ENCODE peak calls at places on chromosomes 2 and 18, in five cellular contexts. S is right lobe of liver, C is GM04503, G is NCI-H1105 treated with DMSO at 0.1 percent for 48 hours, O is HCT116. R is an unnamed sample.

GRCh38 chr2:234251326-234252271 is 201.1 kb downstream of the SPP2 start:
- DNase-seq in S (no peak), C (peak), G (no peak), O (no peak), R (no peak)

GRCh38 chr2:158359846-158360245 is 96.7 kb downstream of the CCDC148 start:
- DNase-seq in S (no peak), C (no peak), G (no peak), O (no peak), R (no peak)

GRCh38 chr2:205644018-205644417 is 38.3 kb upstream of the NRP2 start:
- DNase-seq in S (no peak), C (no peak), G (no peak), O (no peak), R (no peak)

GRCh38 chr18:23574611-23575308 is 11.5 kb downstream of the NPC1 start:
- DNase-seq in S (no peak), C (no peak), G (no peak), O (no peak), R (no peak)

GRCh38 chr2:207289295-207290018 is 123.7 kb upstream of the KLF7 start:
- DNase-seq in S (no peak), C (no peak), G (no peak), O (no peak), R (no peak)

GRCh38 chr2:215748446-215748845 is 264.9 kb downstream of the MREG start:
- DNase-seq in S (peak), C (no peak), G (no peak), O (no peak), R (no peak)

GRCh38 chr2:104889261-104890091 is 35.6 kb downstream of the POU3F3 start:
- DNase-seq in S (no peak), C (no peak), G (no peak), O (no peak), R (no peak)

GRCh38 chr2:45227347-45227746 is 218.1 kb upstream of the SIX2 start:
- DNase-seq in S (no peak), C (no peak), G (no peak), O (no peak), R (no peak)

GRCh38 chr2:12770569-12770968 is 53.8 kb downstream of the TRIB2 start:
- DNase-seq in S (no peak), C (no peak), G (no peak), O (no peak), R (no peak)

GRCh38 chr2:3639653-3640052 is 18.3 kb upstream of the ALLC start:
- DNase-seq in S (no peak), C (no peak), G (no peak), O (no peak), R (no peak)

GRCh38 chr2:85435986-85436835 is 17.7 kb downstream of the SH2D6 start:
- DNase-seq in S (no peak), C (no peak), G (no peak), O (no peak), R (no peak)

GRCh38 chr18:50334546-50335152 is 40.2 kb upstream of the SKA1 start:
- DNase-seq in S (no peak), C (no peak), G (no peak), O (no peak), R (no peak)

R was measured in NCI-H748 treated with DMSO at 0.1 percent for 48 hours.